ENCODE peak calls at places on chromosomes 13 and 19, in five cellular contexts. One of them, this sample, is unnamed.

GRCh38 chr13:99605417-99606321 is 104.4 kb downstream of the TM9SF2 start:
- DNase-seq in heart left ventricle: no peak
- DNase-seq in adipocyte: peak
- DNase-seq in GM23338: peak
- DNase-seq in pancreas: peak
- DNase-seq in this sample: no peak

GRCh38 chr19:41997121-41997850 is 3.3 kb upstream of the ATP1A3 start:
- DNase-seq in adipocyte: peak
- DNase-seq in GM23338: peak
- DNase-seq in pancreas: no peak
- DNase-seq in heart left ventricle: no peak
- DNase-seq in this sample: peak

GRCh38 chr13:88592105-88592504 is 920.9 kb downstream of the SLITRK5 start:
- DNase-seq in adipocyte: no peak
- DNase-seq in pancreas: no peak
- DNase-seq in GM23338: no peak
- DNase-seq in heart left ventricle: no peak
- DNase-seq in this sample: no peak

GRCh38 chr19:16461630-16462051 is 10.1 kb downstream of the EPS15L1 start:
- DNase-seq in adipocyte: no peak
- DNase-seq in pancreas: no peak
- DNase-seq in heart left ventricle: peak
- DNase-seq in GM23338: no peak
- DNase-seq in this sample: no peak

GRCh38 chr19:35267818-35268545 is 780 bp upstream of the USF2 start:
- DNase-seq in adipocyte: peak
- DNase-seq in GM23338: peak
- DNase-seq in pancreas: peak
- DNase-seq in heart left ventricle: peak
- DNase-seq in this sample: peak

GRCh38 chr13:114044486-114044885 is 70.6 kb upstream of the C13orf46 start:
- DNase-seq in heart left ventricle: peak
- DNase-seq in pancreas: no peak
- DNase-seq in adipocyte: no peak
- DNase-seq in GM23338: no peak
- DNase-seq in this sample: peak

GRCh38 chr13:32254416-32254815 is 60.7 kb downstream of the ZAR1L start:
- DNase-seq in GM23338: no peak
- DNase-seq in heart left ventricle: no peak
- DNase-seq in pancreas: no peak
- DNase-seq in adipocyte: no peak
- DNase-seq in this sample: no peak

GRCh38 chr13:26727122-26727521 is 33.5 kb downstream of the GPR12 start:
- DNase-seq in heart left ventricle: no peak
- DNase-seq in GM23338: no peak
- DNase-seq in pancreas: no peak
- DNase-seq in adipocyte: no peak
- DNase-seq in this sample: no peak

GRCh38 chr19:17406887-17407196 is 1.4 kb upstream of the BST2 start:
- DNase-seq in GM23338: no peak
- DNase-seq in heart left ventricle: no peak
- DNase-seq in adipocyte: no peak
- DNase-seq in pancreas: no peak
- DNase-seq in this sample: no peak

GRCh38 chr13:60155978-60156377 is 7.8 kb downstream of the DIAPH3 start:
- DNase-seq in heart left ventricle: no peak
- DNase-seq in GM23338: peak
- DNase-seq in pancreas: no peak
- DNase-seq in adipocyte: no peak
- DNase-seq in this sample: peak

GRCh38 chr19:16078311-16078758 is 2.0 kb downstream of the TPM4 start:
- DNase-seq in pancreas: no peak
- DNase-seq in GM23338: no peak
- DNase-seq in heart left ventricle: no peak
- DNase-seq in adipocyte: peak
- DNase-seq in this sample: no peak

GRCh38 chr19:51688665-51689571 is 4.2 kb upstream of the SPACA6 start:
- DNase-seq in adipocyte: peak
- DNase-seq in heart left ventricle: peak
- DNase-seq in pancreas: peak
- DNase-seq in GM23338: peak
- DNase-seq in this sample: peak

GRCh38 chr13:99256709-99257108 is 1.5 kb downstream of the GPR18 start:
- DNase-seq in adipocyte: peak
- DNase-seq in GM23338: no peak
- DNase-seq in heart left ventricle: no peak
- DNase-seq in pancreas: no peak
- DNase-seq in this sample: peak

GRCh38 chr19:29539131-29539530 is 13.3 kb downstream of the VSTM2B start:
- DNase-seq in adipocyte: no peak
- DNase-seq in heart left ventricle: peak
- DNase-seq in pancreas: no peak
- DNase-seq in GM23338: no peak
- DNase-seq in this sample: no peak

DNA sequence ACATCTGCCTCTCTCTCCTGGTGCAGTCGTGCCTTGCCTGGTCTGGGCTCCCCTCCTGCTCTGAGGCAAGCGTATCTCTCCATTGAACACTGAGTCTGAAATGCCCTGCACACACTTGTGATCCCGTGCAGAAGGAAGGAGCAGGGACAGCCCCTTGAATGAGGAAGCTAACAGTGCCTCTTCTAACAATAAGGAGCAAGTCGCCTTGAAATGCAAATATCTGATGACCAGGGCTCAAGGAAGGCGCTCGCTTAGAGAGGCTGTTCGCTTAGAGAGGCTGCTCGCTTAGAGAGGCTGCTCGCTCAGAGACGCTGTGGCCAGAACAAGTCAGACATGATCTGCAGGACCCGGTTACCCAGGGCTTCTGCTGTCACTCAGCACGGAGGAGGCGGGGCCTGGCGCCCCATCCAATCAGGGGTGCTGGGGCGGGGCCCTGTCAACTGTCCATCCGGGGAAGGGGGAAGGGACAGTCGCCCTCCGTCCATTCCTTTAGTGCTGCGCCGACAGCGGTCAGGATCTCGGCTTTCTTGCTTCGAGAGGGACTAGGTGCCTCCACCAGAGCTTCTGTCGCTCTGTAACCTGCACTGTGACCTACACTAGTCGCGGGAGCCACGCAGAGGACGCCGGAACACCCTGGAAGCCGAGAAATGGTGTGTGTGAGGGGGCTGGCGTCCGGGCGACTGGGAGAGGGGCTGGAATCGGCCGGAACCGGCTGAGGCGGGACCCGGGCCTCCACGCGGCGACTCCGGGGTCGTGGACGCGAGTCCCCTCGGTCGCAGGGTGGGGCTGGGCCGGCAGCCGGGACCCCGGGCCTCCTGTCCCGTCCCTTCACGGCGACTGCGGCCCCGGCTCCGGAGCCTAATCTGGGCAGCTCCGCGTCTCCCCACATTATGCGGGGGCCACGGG is at the start of gene ZNF440:
- DNase-seq in heart left ventricle: peak
- DNase-seq in GM23338: peak
- DNase-seq in adipocyte: peak
- DNase-seq in pancreas: peak
- DNase-seq in this sample: peak
- H3K4me3 ChIP-seq in heart left ventricle: peak
- H3K4me3 ChIP-seq in GM23338: peak
- H3K4me3 ChIP-seq in adipocyte: peak
- H3K4me3 ChIP-seq in pancreas: peak
- H3K4me3 ChIP-seq in this sample: peak

GRCh38 chr19:39156230-39156890 is 30.8 kb downstream of the PAK4 start:
- DNase-seq in pancreas: peak
- DNase-seq in adipocyte: peak
- DNase-seq in heart left ventricle: no peak
- DNase-seq in GM23338: no peak
- DNase-seq in this sample: no peak
- H3K4me3 ChIP-seq in pancreas: no peak
- H3K4me3 ChIP-seq in adipocyte: no peak
- H3K4me3 ChIP-seq in heart left ventricle: no peak
- H3K4me3 ChIP-seq in GM23338: no peak
- H3K4me3 ChIP-seq in this sample: no peak

DNA sequence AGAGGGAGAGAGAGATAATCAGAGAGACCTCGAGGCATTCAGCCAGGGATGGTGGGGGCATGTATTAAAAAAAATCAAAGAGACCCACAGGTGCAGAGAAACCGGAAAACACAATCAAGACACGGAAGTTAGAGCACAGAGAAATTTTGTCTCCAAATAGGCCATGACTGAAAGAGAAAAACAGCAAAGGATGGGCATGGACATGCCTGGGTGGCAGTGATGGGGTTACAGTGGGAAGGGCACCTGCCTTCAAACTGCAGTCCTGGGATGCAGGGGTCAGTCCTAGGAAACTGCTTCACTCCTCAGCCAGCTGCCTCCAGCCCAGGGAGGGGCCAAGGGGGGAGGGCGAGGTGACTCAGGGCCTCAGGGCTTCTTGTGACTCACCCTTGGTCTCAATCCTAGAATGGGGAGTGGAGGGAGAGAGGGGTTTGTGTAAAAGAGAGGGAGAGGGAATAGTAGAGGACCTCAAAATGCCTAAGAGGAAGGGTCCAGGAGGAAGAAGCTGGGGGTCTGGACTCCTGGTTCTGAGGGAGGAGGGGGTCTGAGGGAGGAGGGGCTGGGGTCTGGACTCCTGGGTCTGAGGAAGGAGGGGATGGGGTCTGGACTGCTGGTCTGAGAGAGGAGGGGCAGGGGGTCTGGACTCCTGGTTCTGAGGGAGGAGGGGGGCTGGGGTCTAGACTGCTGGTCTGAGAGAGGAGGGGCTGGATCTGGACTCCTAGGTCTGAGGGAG is 3.6 kb upstream of the KCNN4 start:
- DNase-seq in adipocyte: peak
- DNase-seq in GM23338: no peak
- DNase-seq in pancreas: no peak
- DNase-seq in heart left ventricle: no peak
- DNase-seq in this sample: peak
- H3K4me3 ChIP-seq in adipocyte: no peak
- H3K4me3 ChIP-seq in GM23338: no peak
- H3K4me3 ChIP-seq in pancreas: no peak
- H3K4me3 ChIP-seq in heart left ventricle: no peak
- H3K4me3 ChIP-seq in this sample: no peak

GRCh38 chr19:45095496-45096413 is 2.8 kb downstream of the PPP1R37 start:
- DNase-seq in GM23338: no peak
- DNase-seq in pancreas: no peak
- DNase-seq in adipocyte: no peak
- DNase-seq in heart left ventricle: no peak
- DNase-seq in this sample: no peak

GRCh38 chr19:45096700-45097099 is 3.7 kb downstream of the PPP1R37 start:
- DNase-seq in heart left ventricle: no peak
- DNase-seq in adipocyte: no peak
- DNase-seq in GM23338: no peak
- DNase-seq in pancreas: no peak
- DNase-seq in this sample: no peak

GRCh38 chr19:45094707-45095106 is 1.7 kb downstream of the PPP1R37 start:
- DNase-seq in heart left ventricle: no peak
- DNase-seq in pancreas: no peak
- DNase-seq in GM23338: no peak
- DNase-seq in adipocyte: no peak
- DNase-seq in this sample: no peak

GRCh38 chr19:45092747-45093678 is at the start of gene PPP1R37:
- DNase-seq in adipocyte: peak
- DNase-seq in heart left ventricle: peak
- DNase-seq in GM23338: peak
- DNase-seq in pancreas: peak
- DNase-seq in this sample: peak

DNA sequence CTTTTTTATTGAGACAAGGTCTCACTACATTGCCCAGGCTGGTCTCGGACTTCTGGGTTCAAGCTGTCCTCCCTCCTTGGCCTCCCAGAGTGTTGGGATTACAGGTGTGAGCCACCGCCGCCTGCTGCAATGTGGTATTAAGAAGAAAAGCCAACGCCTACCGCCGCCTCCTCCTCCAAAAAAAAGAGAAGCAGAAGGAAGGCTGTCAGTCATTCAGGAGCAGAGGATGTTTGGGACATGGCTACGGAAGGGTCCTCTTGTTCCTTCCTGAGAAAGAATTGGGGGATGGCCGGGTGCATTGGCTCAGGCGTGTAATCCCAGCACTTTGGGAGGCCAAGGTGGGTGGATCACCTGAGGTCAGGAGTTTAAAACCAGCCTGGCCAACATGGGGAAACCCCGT is 1.2 kb downstream of the PPP1R37 start:
- DNase-seq in heart left ventricle: no peak
- DNase-seq in GM23338: no peak
- DNase-seq in pancreas: no peak
- DNase-seq in adipocyte: no peak
- DNase-seq in this sample: no peak
- H3K4me3 ChIP-seq in heart left ventricle: peak
- H3K4me3 ChIP-seq in GM23338: peak
- H3K4me3 ChIP-seq in pancreas: peak
- H3K4me3 ChIP-seq in adipocyte: peak
- H3K4me3 ChIP-seq in this sample: peak

GRCh38 chr19:7692417-7693088 is 9.4 kb downstream of the FCER2 start:
- DNase-seq in pancreas: no peak
- DNase-seq in heart left ventricle: no peak
- DNase-seq in GM23338: no peak
- DNase-seq in adipocyte: no peak
- DNase-seq in this sample: no peak
- H3K4me3 ChIP-seq in pancreas: no peak
- H3K4me3 ChIP-seq in heart left ventricle: no peak
- H3K4me3 ChIP-seq in GM23338: no peak
- H3K4me3 ChIP-seq in adipocyte: no peak
- H3K4me3 ChIP-seq in this sample: no peak